ENCODE peak calls at places on chromosomes 16 and 17, in nine cellular contexts. B is iris pigment epithelial cell; T is naive thymus-derived CD4-positive, alpha-beta T cell; K is adrenal gland; S is WTC11; I is GM04504; D is activated T-helper 1 cell treated with anti-CD3 and anti-CD28 coated beads, Interleukin-12 subunit alpha, Interleukin-12 subunit beta, Interleukin-2, Interleukin-4 antibody, amounts not matched to agents 30 ng/mL and 10 ng/mL and 1 ng/mL, durations not matched to agents 14 hours and 24 hours and 36 hours; O is GM10248; J is astrocyte. V is an unnamed sample.
A peak's percentile ranks its signal among the peaks of the same experiment; 100 is the strongest.

GRCh38 chr17:75684924-75685323 is 17.8 kb downstream of the SAP30BP start:
- DNase-seq in B (peak; percentile 80), T (no peak), K (no peak), S (no peak), I (peak; percentile 46), D (no peak), O (no peak), J (peak; percentile 81), V (no peak)

GRCh38 chr17:17848311-17848710 is 11.5 kb upstream of the SREBF1 start:
- DNase-seq in B (no peak), T (no peak), K (no peak), S (no peak), I (no peak), D (no peak), O (no peak), J (no peak), V (no peak)

GRCh38 chr16:87968541-87968940 is 17.3 kb downstream of the BANP start:
- DNase-seq in B (peak; percentile 79), T (no peak), K (peak; percentile 15), S (no peak), I (no peak), D (no peak), O (no peak), J (peak; percentile 93), V (no peak)

GRCh38 chr17:37276475-37276874 is 99.3 kb upstream of the C17orf78 start:
- DNase-seq in B (no peak), T (no peak), K (no peak), S (no peak), I (no peak), D (no peak), O (no peak), J (no peak), V (no peak)

GRCh38 chr17:63015824-63016223 is 49.8 kb downstream of the TANC2 start:
- DNase-seq in B (peak; percentile 15), T (no peak), K (no peak), S (no peak), I (no peak), D (no peak), O (no peak), J (peak; percentile 21), V (no peak)

GRCh38 chr17:63558441-63558840 is 8.2 kb downstream of the DCAF7 start:
- DNase-seq in B (no peak), T (no peak), K (no peak), S (no peak), I (no peak), D (no peak), O (no peak), J (no peak), V (no peak)

GRCh38 chr17:57868007-57868774 is 18.3 kb upstream of the MRPS23 start:
- DNase-seq in B (peak; percentile 82), T (no peak), K (peak; percentile 86), S (peak; percentile 76), I (peak; percentile 91), D (peak; percentile 8), O (peak; percentile 89), J (peak; percentile 91), V (peak; percentile 25)

GRCh38 chr17:82603981-82604448 is 44.2 kb downstream of the WDR45B start:
- DNase-seq in B (peak; percentile 67), T (peak; percentile 62), K (peak; percentile 76), S (no peak), I (no peak), D (peak; percentile 51), O (no peak), J (no peak), V (peak; percentile 14)

GRCh38 chr17:33292981-33293867 is at the start of gene ASIC2:
- DNase-seq in B (peak; percentile 11), T (no peak), K (no peak), S (peak; percentile 68), I (no peak), D (no peak), O (no peak), J (peak; percentile 39), V (no peak)

GRCh38 chr17:9436629-9437028 is 139.0 kb downstream of the STX8 start:
- DNase-seq in B (no peak), T (no peak), K (no peak), S (no peak), I (peak; percentile 44), D (no peak), O (no peak), J (peak; percentile 46), V (no peak)

GRCh38 chr17:16917995-16918394 is 53.9 kb downstream of the TNFRSF13B start:
- DNase-seq in B (no peak), T (no peak), K (peak; percentile 17), S (peak; percentile 0), I (no peak), D (no peak), O (peak; percentile 11), J (no peak), V (no peak)

GRCh38 chr16:52631711-52632110 is 84.8 kb upstream of the TOX3 start:
- DNase-seq in B (no peak), T (no peak), K (no peak), S (no peak), I (no peak), D (no peak), O (no peak), J (no peak), V (no peak)

GRCh38 chr16:6682142-6682811 is 650.4 kb upstream of the RBFOX1 start:
- DNase-seq in B (no peak), T (no peak), K (peak; percentile 44), S (peak; percentile 32), I (no peak), D (no peak), O (no peak), J (no peak), V (no peak)

GRCh38 chr17:42708588-42708987 is 26.3 kb downstream of the CNTNAP1 start:
- DNase-seq in B (no peak), T (no peak), K (no peak), S (no peak), I (no peak), D (no peak), O (no peak), J (no peak), V (no peak)

GRCh38 chr17:17696871-17697633 is 15.8 kb downstream of the RAI1 start:
- DNase-seq in B (no peak), T (no peak), K (no peak), S (no peak), I (no peak), D (no peak), O (no peak), J (no peak), V (no peak)

GRCh38 chr16:8866118-8866883 is 2.5 kb downstream of the CARHSP1 start:
- DNase-seq in B (no peak), T (no peak), K (peak; percentile 77), S (peak; percentile 97), I (no peak), D (no peak), O (no peak), J (no peak), V (no peak)

GRCh38 chr16:56349711-56350161 is 75.6 kb downstream of the AMFR start:
- DNase-seq in B (no peak), T (no peak), K (no peak), S (no peak), I (no peak), D (no peak), O (no peak), J (no peak), V (no peak)

GRCh38 chr17:571224-571623 is 143.4 kb downstream of the VPS53 start:
- DNase-seq in B (no peak), T (no peak), K (no peak), S (no peak), I (no peak), D (no peak), O (no peak), J (no peak), V (no peak)

GRCh38 chr17:12320286-12320685 is 299.6 kb downstream of the MAP2K4 start:
- DNase-seq in B (peak; percentile 15), T (no peak), K (no peak), S (no peak), I (no peak), D (no peak), O (no peak), J (no peak), V (no peak)

GRCh38 chr16:21186326-21186691 is 25.1 kb downstream of the ZP2 start:
- DNase-seq in B (no peak), T (no peak), K (no peak), S (no peak), I (no peak), D (no peak), O (no peak), J (no peak), V (no peak)

GRCh38 chr17:72613411-72614292 is 478.8 kb downstream of the SLC39A11 start:
- DNase-seq in B (peak; percentile 49), T (no peak), K (no peak), S (no peak), I (no peak), D (no peak), O (no peak), J (peak; percentile 74), V (no peak)

GRCh38 chr16:58518083-58518979 is 3.0 kb downstream of the SETD6 start:
- DNase-seq in B (no peak), T (no peak), K (no peak), S (no peak), I (no peak), D (no peak), O (no peak), J (no peak), V (no peak)

GRCh38 chr16:20803192-20803560 is 3.1 kb downstream of the ERI2 start:
- DNase-seq in B (no peak), T (no peak), K (no peak), S (no peak), I (no peak), D (no peak), O (no peak), J (no peak), V (no peak)

GRCh38 chr17:41516828-41517283 is 1.8 kb downstream of the KRT15 start:
- DNase-seq in B (no peak), T (no peak), K (no peak), S (no peak), I (no peak), D (no peak), O (no peak), J (no peak), V (no peak)

GRCh38 chr16:26220894-26221293 is 529.1 kb downstream of the HS3ST4 start:
- DNase-seq in B (no peak), T (no peak), K (no peak), S (no peak), I (no peak), D (no peak), O (no peak), J (no peak), V (no peak)

GRCh38 chr17:45924332-45924820 is 30.0 kb downstream of the MAPT start:
- DNase-seq in B (no peak), T (no peak), K (no peak), S (no peak), I (no peak), D (no peak), O (no peak), J (no peak), V (no peak)

GRCh38 chr16:27551046-27551445 is 1.1 kb downstream of the KATNIP start:
- DNase-seq in B (no peak), T (no peak), K (no peak), S (no peak), I (no peak), D (no peak), O (no peak), J (no peak), V (no peak)

GRCh38 chr17:68514809-68515208 is 2.6 kb downstream of the PRKAR1A start:
- DNase-seq in B (peak; percentile 81), T (peak; percentile 12), K (no peak), S (no peak), I (peak; percentile 24), D (no peak), O (no peak), J (peak; percentile 56), V (no peak)